ENCODE peak calls at places on chromosomes 6 and 20, in ten cellular contexts. One of them, this sample, is unnamed.

GRCh38 chr6:3838992-3839867 is 9.9 kb upstream of the FAM50B start:
- DNase-seq in HCT116: no peak
- DNase-seq in HepG2: peak; percentile 95
- DNase-seq in adrenal gland: no peak
- DNase-seq in heart left ventricle: no peak
- DNase-seq in tibial nerve: no peak
- DNase-seq in IMR-90: peak; percentile 57
- DNase-seq in ovary: no peak
- DNase-seq in gastrocnemius medialis: peak; percentile 63
- DNase-seq in K562: no peak
- DNase-seq in this sample: no peak

GRCh38 chr6:30378290-30378937 is 33.5 kb downstream of the RPP21 start:
- DNase-seq in tibial nerve: no peak
- DNase-seq in ovary: no peak
- DNase-seq in heart left ventricle: no peak
- DNase-seq in gastrocnemius medialis: no peak
- DNase-seq in IMR-90: peak; percentile 19
- DNase-seq in HCT116: no peak
- DNase-seq in HepG2: peak; percentile 61
- DNase-seq in adrenal gland: no peak
- DNase-seq in K562: peak; percentile 55
- DNase-seq in this sample: no peak

GRCh38 chr20:1702288-1702687 is 44.7 kb upstream of the SIRPG start:
- DNase-seq in heart left ventricle: no peak
- DNase-seq in ovary: no peak
- DNase-seq in tibial nerve: no peak
- DNase-seq in gastrocnemius medialis: no peak
- DNase-seq in HCT116: no peak
- DNase-seq in HepG2: no peak
- DNase-seq in IMR-90: no peak
- DNase-seq in adrenal gland: peak; percentile 6
- DNase-seq in K562: no peak
- DNase-seq in this sample: peak; percentile 30

GRCh38 chr20:46945465-46945864 is 50.8 kb downstream of the EYA2 start:
- DNase-seq in tibial nerve: peak; percentile 52
- DNase-seq in HepG2: no peak
- DNase-seq in IMR-90: peak; percentile 30
- DNase-seq in gastrocnemius medialis: no peak
- DNase-seq in K562: no peak
- DNase-seq in ovary: no peak
- DNase-seq in adrenal gland: no peak
- DNase-seq in HCT116: no peak
- DNase-seq in heart left ventricle: no peak
- DNase-seq in this sample: no peak

GRCh38 chr6:153130515-153131036 is 506 bp downstream of the RGS17 start:
- DNase-seq in adrenal gland: no peak
- DNase-seq in HCT116: no peak
- DNase-seq in heart left ventricle: no peak
- DNase-seq in K562: no peak
- DNase-seq in IMR-90: no peak
- DNase-seq in gastrocnemius medialis: no peak
- DNase-seq in HepG2: no peak
- DNase-seq in ovary: no peak
- DNase-seq in tibial nerve: no peak
- DNase-seq in this sample: no peak

GRCh38 chr6:6749791-6750434 is 161.4 kb downstream of the LY86 start:
- DNase-seq in HepG2: peak; percentile 61
- DNase-seq in adrenal gland: peak; percentile 92
- DNase-seq in IMR-90: peak; percentile 97
- DNase-seq in heart left ventricle: peak; percentile 70
- DNase-seq in K562: peak; percentile 93
- DNase-seq in ovary: peak; percentile 83
- DNase-seq in gastrocnemius medialis: peak; percentile 95
- DNase-seq in HCT116: peak; percentile 56
- DNase-seq in tibial nerve: peak; percentile 51
- DNase-seq in this sample: peak; percentile 26

GRCh38 chr6:32970413-32971244 is 2.2 kb downstream of the BRD2 start:
- DNase-seq in heart left ventricle: peak; percentile 95
- DNase-seq in HCT116: peak; percentile 60
- DNase-seq in tibial nerve: peak; percentile 83
- DNase-seq in K562: peak; percentile 93
- DNase-seq in gastrocnemius medialis: peak; percentile 90
- DNase-seq in adrenal gland: peak; percentile 91
- DNase-seq in ovary: peak; percentile 93
- DNase-seq in HepG2: peak; percentile 77
- DNase-seq in IMR-90: peak; percentile 90
- DNase-seq in this sample: peak; percentile 87

GRCh38 chr6:5333653-5334052 is 72.3 kb downstream of the FARS2 start:
- DNase-seq in HepG2: peak; percentile 57
- DNase-seq in gastrocnemius medialis: no peak
- DNase-seq in ovary: no peak
- DNase-seq in IMR-90: peak; percentile 60
- DNase-seq in heart left ventricle: no peak
- DNase-seq in adrenal gland: no peak
- DNase-seq in tibial nerve: no peak
- DNase-seq in K562: no peak
- DNase-seq in HCT116: no peak
- DNase-seq in this sample: no peak

GRCh38 chr6:166165558-166166313 is 1.9 kb downstream of the TBXT start:
- DNase-seq in ovary: no peak
- DNase-seq in heart left ventricle: no peak
- DNase-seq in tibial nerve: no peak
- DNase-seq in HepG2: no peak
- DNase-seq in HCT116: no peak
- DNase-seq in IMR-90: no peak
- DNase-seq in K562: no peak
- DNase-seq in adrenal gland: no peak
- DNase-seq in gastrocnemius medialis: no peak
- DNase-seq in this sample: no peak

GRCh38 chr20:58019027-58019849 is 209.2 kb downstream of the ANKRD60 start:
- DNase-seq in heart left ventricle: no peak
- DNase-seq in HCT116: no peak
- DNase-seq in HepG2: no peak
- DNase-seq in adrenal gland: no peak
- DNase-seq in ovary: no peak
- DNase-seq in gastrocnemius medialis: no peak
- DNase-seq in K562: no peak
- DNase-seq in tibial nerve: no peak
- DNase-seq in IMR-90: peak; percentile 12
- DNase-seq in this sample: no peak

GRCh38 chr6:111113731-111114438 is 26.6 kb downstream of the SLC16A10 start:
- DNase-seq in gastrocnemius medialis: peak; percentile 74
- DNase-seq in K562: peak; percentile 20
- DNase-seq in HepG2: no peak
- DNase-seq in IMR-90: peak; percentile 48
- DNase-seq in tibial nerve: peak; percentile 14
- DNase-seq in heart left ventricle: peak; percentile 59
- DNase-seq in ovary: peak; percentile 27
- DNase-seq in HCT116: no peak
- DNase-seq in adrenal gland: peak; percentile 95
- DNase-seq in this sample: peak; percentile 79

GRCh38 chr20:23448167-23448566 is 4.5 kb downstream of the CST11 start:
- DNase-seq in IMR-90: no peak
- DNase-seq in ovary: no peak
- DNase-seq in tibial nerve: no peak
- DNase-seq in adrenal gland: no peak
- DNase-seq in K562: no peak
- DNase-seq in HepG2: no peak
- DNase-seq in gastrocnemius medialis: no peak
- DNase-seq in HCT116: no peak
- DNase-seq in heart left ventricle: no peak
- DNase-seq in this sample: no peak

GRCh38 chr6:46684771-46685170 is 2.9 kb upstream of the TDRD6 start:
- DNase-seq in K562: no peak
- DNase-seq in heart left ventricle: no peak
- DNase-seq in adrenal gland: no peak
- DNase-seq in HepG2: no peak
- DNase-seq in ovary: no peak
- DNase-seq in tibial nerve: no peak
- DNase-seq in IMR-90: peak; percentile 44
- DNase-seq in gastrocnemius medialis: no peak
- DNase-seq in HCT116: no peak
- DNase-seq in this sample: no peak

GRCh38 chr20:47568019-47568418 is 66.3 kb downstream of the NCOA3 start:
- DNase-seq in HepG2: peak; percentile 32
- DNase-seq in K562: no peak
- DNase-seq in ovary: no peak
- DNase-seq in gastrocnemius medialis: no peak
- DNase-seq in adrenal gland: peak; percentile 53
- DNase-seq in IMR-90: peak; percentile 90
- DNase-seq in heart left ventricle: peak; percentile 42
- DNase-seq in tibial nerve: no peak
- DNase-seq in HCT116: no peak
- DNase-seq in this sample: peak; percentile 77

GRCh38 chr20:38747495-38748096 is 664 bp upstream of the ACTR5 start:
- DNase-seq in adrenal gland: no peak
- DNase-seq in ovary: peak; percentile 47
- DNase-seq in tibial nerve: no peak
- DNase-seq in heart left ventricle: no peak
- DNase-seq in IMR-90: no peak
- DNase-seq in gastrocnemius medialis: no peak
- DNase-seq in HepG2: no peak
- DNase-seq in HCT116: no peak
- DNase-seq in K562: no peak
- DNase-seq in this sample: no peak

GRCh38 chr6:21596379-21597242 is 3.1 kb downstream of the SOX4 start:
- DNase-seq in K562: no peak
- DNase-seq in ovary: peak; percentile 81
- DNase-seq in HCT116: no peak
- DNase-seq in tibial nerve: peak; percentile 24
- DNase-seq in adrenal gland: peak; percentile 52
- DNase-seq in heart left ventricle: peak; percentile 62
- DNase-seq in gastrocnemius medialis: no peak
- DNase-seq in IMR-90: peak; percentile 59
- DNase-seq in HepG2: no peak
- DNase-seq in this sample: peak; percentile 49

GRCh38 chr6:14841901-14842421 is 403.9 kb upstream of the JARID2 start:
- DNase-seq in heart left ventricle: no peak
- DNase-seq in IMR-90: peak; percentile 100
- DNase-seq in HepG2: no peak
- DNase-seq in ovary: no peak
- DNase-seq in tibial nerve: no peak
- DNase-seq in gastrocnemius medialis: peak; percentile 84
- DNase-seq in HCT116: no peak
- DNase-seq in adrenal gland: peak; percentile 19
- DNase-seq in K562: no peak
- DNase-seq in this sample: peak; percentile 16
- H3K27ac ChIP-seq in heart left ventricle: no peak overlapping the region
- H3K27ac ChIP-seq in IMR-90: peak overlapping the region; percentile 59
- H3K27ac ChIP-seq in HepG2: no peak overlapping the region
- H3K27ac ChIP-seq in ovary: no peak overlapping the region
- H3K27ac ChIP-seq in tibial nerve: no peak overlapping the region
- H3K27ac ChIP-seq in gastrocnemius medialis: peak overlapping the region; percentile 36
- H3K27ac ChIP-seq in HCT116: no peak overlapping the region
- H3K27ac ChIP-seq in adrenal gland: no peak overlapping the region
- H3K27ac ChIP-seq in K562: no peak overlapping the region
- H3K27ac ChIP-seq in this sample: no peak overlapping the region

DNA sequence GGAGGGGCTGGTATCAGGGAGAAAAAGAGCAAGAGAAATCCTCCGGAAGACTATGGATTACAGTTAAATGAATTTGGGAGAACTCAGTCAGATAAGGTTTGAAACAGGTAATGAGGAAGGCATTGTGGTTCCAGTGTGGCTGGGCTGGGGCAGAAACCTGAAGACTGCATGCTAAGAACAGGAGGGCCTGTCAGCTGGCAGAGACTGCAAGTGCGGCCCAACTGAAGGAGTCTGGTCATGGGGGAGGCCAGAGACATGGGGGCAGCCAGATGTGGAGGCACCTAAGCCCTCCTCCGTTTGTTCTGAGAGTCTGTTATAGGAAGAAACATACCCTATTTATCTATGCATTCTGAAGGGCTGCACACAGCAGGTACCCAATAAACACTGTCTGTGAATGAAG is 16.6 kb downstream of the TFB1M start:
- DNase-seq in gastrocnemius medialis: no peak
- DNase-seq in heart left ventricle: no peak
- DNase-seq in IMR-90: no peak
- DNase-seq in tibial nerve: no peak
- DNase-seq in K562: no peak
- DNase-seq in adrenal gland: no peak
- DNase-seq in ovary: no peak
- DNase-seq in HepG2: no peak
- DNase-seq in HCT116: no peak
- DNase-seq in this sample: no peak
- H3K36me3 ChIP-seq in gastrocnemius medialis: no peaks in the 10 kb centered on the region
- H3K36me3 ChIP-seq in heart left ventricle: peaks cover 4% of the 10 kb centered on the region
- H3K36me3 ChIP-seq in IMR-90: peaks cover 16% of the 10 kb centered on the region
- H3K36me3 ChIP-seq in tibial nerve: no peaks in the 10 kb centered on the region
- H3K36me3 ChIP-seq in K562: peaks cover 77% of the 10 kb centered on the region
- H3K36me3 ChIP-seq in adrenal gland: peaks cover 24% of the 10 kb centered on the region
- H3K36me3 ChIP-seq in ovary: peaks cover 2% of the 10 kb centered on the region
- H3K36me3 ChIP-seq in HepG2: peaks cover 20% of the 10 kb centered on the region
- H3K36me3 ChIP-seq in HCT116: peaks cover 16% of the 10 kb centered on the region
- H3K36me3 ChIP-seq in this sample: no peaks in the 10 kb centered on the region

DNA sequence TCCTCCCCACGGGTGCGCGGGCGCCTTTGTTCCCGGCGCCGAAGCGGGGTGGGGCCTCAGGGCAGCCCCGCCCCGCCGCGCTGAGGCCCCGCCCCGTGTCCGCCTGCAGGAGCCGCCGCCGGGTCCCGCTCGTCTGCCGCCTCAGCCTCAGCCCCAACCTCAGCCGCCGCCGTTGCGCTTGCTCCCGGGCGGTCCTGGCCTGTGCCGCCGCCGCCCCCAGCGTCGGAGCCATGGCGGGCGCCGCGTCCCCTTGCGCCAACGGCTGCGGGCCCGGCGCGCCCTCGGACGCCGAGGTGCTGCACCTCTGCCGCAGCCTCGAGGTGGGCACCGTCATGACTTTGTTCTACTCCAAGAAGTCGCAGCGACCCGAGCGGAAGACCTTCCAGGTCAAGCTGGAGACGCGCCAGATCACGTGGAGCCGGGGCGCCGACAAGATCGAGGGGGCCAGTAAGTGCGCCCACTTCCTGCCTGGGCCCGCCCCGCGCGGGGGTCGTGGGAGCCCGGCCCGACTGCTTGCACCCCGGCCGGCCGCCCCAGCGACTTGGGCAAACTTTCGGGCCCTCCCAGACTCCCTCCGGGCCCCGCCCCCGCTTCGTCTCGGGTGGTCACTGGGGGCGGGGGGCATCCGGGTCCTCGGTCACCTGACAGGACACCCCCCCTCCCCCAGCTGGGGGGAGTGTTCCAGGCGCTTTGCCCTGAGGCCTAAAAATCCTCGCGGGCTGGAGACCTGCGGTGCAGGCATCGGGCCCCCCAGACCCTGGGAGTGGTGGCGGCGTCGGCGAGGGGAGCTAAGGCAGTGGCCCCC is at the start of gene PLCG1:
- DNase-seq in HepG2: peak; percentile 72
- DNase-seq in ovary: peak; percentile 88
- DNase-seq in gastrocnemius medialis: peak; percentile 59
- DNase-seq in IMR-90: peak; percentile 63
- DNase-seq in adrenal gland: peak; percentile 80
- DNase-seq in HCT116: no peak
- DNase-seq in K562: peak; percentile 82
- DNase-seq in heart left ventricle: peak; percentile 83
- DNase-seq in tibial nerve: peak; percentile 64
- DNase-seq in this sample: peak; percentile 75
- TF ChIP-seq POLR2A in HepG2: peak; percentile 79
- TF ChIP-seq POLR2A in ovary: no peak
- TF ChIP-seq POLR2A in gastrocnemius medialis: peak; percentile 29
- TF ChIP-seq POLR2A in IMR-90: no peak
- TF ChIP-seq POLR2A in adrenal gland: peak; percentile 53
- TF ChIP-seq POLR2A in HCT116: no peak
- TF ChIP-seq POLR2A in K562: peak; percentile 40
- TF ChIP-seq POLR2A in heart left ventricle: no peak
- TF ChIP-seq POLR2A in tibial nerve: no peak
- TF ChIP-seq POLR2A in this sample: peak; percentile 30

GRCh38 chr6:108566406-108566805 is 5.7 kb downstream of the FOXO3 start:
- DNase-seq in HCT116: no peak
- DNase-seq in IMR-90: no peak
- DNase-seq in heart left ventricle: no peak
- DNase-seq in K562: no peak
- DNase-seq in ovary: peak; percentile 45
- DNase-seq in HepG2: no peak
- DNase-seq in gastrocnemius medialis: no peak
- DNase-seq in adrenal gland: no peak
- DNase-seq in tibial nerve: no peak
- DNase-seq in this sample: peak; percentile 77
- H3K27ac ChIP-seq in HCT116: no peak overlapping the region
- H3K27ac ChIP-seq in IMR-90: no peak overlapping the region
- H3K27ac ChIP-seq in heart left ventricle: peak overlapping the region; percentile 99
- H3K27ac ChIP-seq in K562: no peak overlapping the region
- H3K27ac ChIP-seq in ovary: peak overlapping the region; percentile 45
- H3K27ac ChIP-seq in HepG2: peak overlapping the region; percentile 53
- H3K27ac ChIP-seq in gastrocnemius medialis: peak overlapping the region; percentile 100
- H3K27ac ChIP-seq in adrenal gland: peak overlapping the region; percentile 99
- H3K27ac ChIP-seq in tibial nerve: peak overlapping the region; percentile 100
- H3K27ac ChIP-seq in this sample: peak overlapping the region; percentile 53